ENCODE peak calls at places on chromosomes 3 and 15, in seven cellular contexts. T, G, M, Z, O, P and I are unnamed samples.

GRCh38 chr3:33658971-33659848 is 58.8 kb downstream of the CLASP2 start:
- DNase-seq in T (peak), G (peak), M (no peak), Z (no peak), O (peak), P (peak), I (peak)

GRCh38 chr3:13051066-13051465 is 22.2 kb downstream of the IQSEC1 start:
- DNase-seq in T (peak), G (no peak), M (no peak), Z (no peak), O (no peak), P (no peak), I (no peak)

GRCh38 chr3:1019157-1019556 is 73.7 kb upstream of the CNTN6 start:
- DNase-seq in T (no peak), G (no peak), M (no peak), Z (no peak), O (no peak), P (no peak), I (no peak)

GRCh38 chr3:11391172-11391879 is 119.1 kb downstream of the ATG7 start:
- DNase-seq in T (no peak), G (no peak), M (no peak), Z (no peak), O (no peak), P (no peak), I (no peak)

GRCh38 chr15:89332446-89332845 is 2.2 kb downstream of the POLG start:
- DNase-seq in T (peak), G (peak), M (no peak), Z (peak), O (no peak), P (peak), I (no peak)

GRCh38 chr3:58299839-58300516 is 6.1 kb upstream of the RPP14 start:
- DNase-seq in T (peak), G (peak), M (peak), Z (no peak), O (no peak), P (no peak), I (no peak)

GRCh38 chr15:37979597-37979996 is 45.2 kb downstream of the TMCO5A start:
- DNase-seq in T (peak), G (no peak), M (no peak), Z (no peak), O (no peak), P (no peak), I (no peak)

GRCh38 chr3:116341916-116342315 is 103.4 kb downstream of the LSAMP start:
- DNase-seq in T (no peak), G (no peak), M (no peak), Z (no peak), O (peak), P (no peak), I (no peak)

GRCh38 chr3:165549037-165549436 is 288.2 kb downstream of the BCHE start:
- DNase-seq in T (no peak), G (no peak), M (no peak), Z (no peak), O (no peak), P (no peak), I (no peak)

GRCh38 chr3:117734431-117734830 is 1024.9 kb downstream of the TUSC7 start:
- DNase-seq in T (no peak), G (no peak), M (no peak), Z (no peak), O (no peak), P (no peak), I (no peak)

GRCh38 chr15:38707802-38708671 is 143.4 kb upstream of the RASGRP1 start:
- DNase-seq in T (peak), G (peak), M (peak), Z (peak), O (no peak), P (peak), I (peak)

GRCh38 chr15:100686021-100686724 is 83.8 kb downstream of the ASB7 start:
- DNase-seq in T (no peak), G (no peak), M (no peak), Z (no peak), O (no peak), P (no peak), I (no peak)

DNA sequence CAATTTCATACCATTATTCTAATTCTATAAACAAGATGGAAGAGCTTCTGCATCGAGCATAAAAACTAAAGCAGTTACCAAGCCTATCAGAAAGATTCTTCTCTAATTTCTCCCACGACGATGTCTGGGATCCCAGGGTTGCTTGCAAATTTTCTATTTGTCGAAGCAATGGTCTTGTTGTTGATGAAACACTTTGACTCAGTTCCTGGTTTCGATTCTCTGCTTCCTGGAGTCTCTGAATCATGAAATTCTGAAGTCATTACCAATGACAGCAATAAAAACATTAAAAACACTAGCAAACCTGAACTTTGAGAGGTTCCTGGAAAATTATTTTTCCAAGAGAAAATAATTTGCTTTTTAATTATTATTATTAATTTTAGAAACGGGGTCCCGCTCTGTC is 18.7 kb downstream of the TMF1 start:
- DNase-seq in T (no peak), G (no peak), M (no peak), Z (no peak), O (no peak), P (no peak), I (no peak)
- TF ChIP-seq JUND in T (peak), G (no peak), M (no peak), Z (no peak), O (no peak), P (no peak), I (no peak)

GRCh38 chr3:148625991-148626390 is 71.7 kb upstream of the AGTR1 start:
- DNase-seq in T (no peak), G (no peak), M (no peak), Z (no peak), O (no peak), P (no peak), I (no peak)

GRCh38 chr3:148629006-148629405 is 68.7 kb upstream of the AGTR1 start:
- DNase-seq in T (no peak), G (no peak), M (no peak), Z (no peak), O (no peak), P (no peak), I (no peak)

GRCh38 chr3:148631124-148631903 is 66.4 kb upstream of the AGTR1 start:
- DNase-seq in T (no peak), G (peak), M (no peak), Z (no peak), O (no peak), P (no peak), I (no peak)
- TF ChIP-seq JUND in T (no peak), G (no peak), M (no peak), Z (no peak), O (no peak), P (no peak), I (no peak)

DNA sequence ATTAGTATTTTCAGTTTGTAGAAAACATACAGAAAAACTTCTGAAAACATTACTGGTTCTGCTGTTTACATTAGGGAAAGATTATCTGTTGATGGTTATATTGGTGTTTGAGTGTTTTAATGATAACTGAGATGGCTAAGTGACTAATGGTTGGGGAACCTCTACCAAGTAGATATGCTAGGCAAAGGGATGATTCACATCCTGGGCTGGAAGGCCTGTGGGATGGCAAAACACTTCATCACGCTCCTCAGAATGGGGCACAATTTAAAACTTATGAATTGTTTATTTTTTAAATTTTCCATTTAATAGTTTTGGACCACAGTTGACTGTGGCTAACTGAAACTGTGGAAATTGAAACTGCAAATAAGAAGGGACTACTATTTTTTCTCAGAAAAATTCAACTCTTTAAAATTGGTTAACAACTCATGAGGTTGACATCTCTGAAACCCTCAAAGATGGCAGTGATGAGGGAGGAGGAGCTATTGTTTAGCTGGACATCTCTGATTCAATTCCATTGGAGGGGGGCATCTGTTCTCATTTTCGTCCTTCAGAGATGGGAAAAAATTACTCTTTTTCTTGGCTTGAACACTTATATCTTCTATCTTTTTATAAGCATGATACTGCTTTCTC is 100.6 kb upstream of the ZBED2 start:
- DNase-seq in T (no peak), G (peak), M (no peak), Z (no peak), O (no peak), P (no peak), I (no peak)
- TF ChIP-seq JUND in T (peak), G (no peak), M (no peak), Z (peak), O (no peak), P (no peak), I (no peak)

GRCh38 chr3:193190387-193190786 is 50.6 kb upstream of the PLAAT1 start:
- DNase-seq in T (peak), G (peak), M (peak), Z (peak), O (no peak), P (peak), I (peak)
- TF ChIP-seq JUND in T (no peak), G (no peak), M (no peak), Z (no peak), O (no peak), P (no peak), I (no peak)

DNA sequence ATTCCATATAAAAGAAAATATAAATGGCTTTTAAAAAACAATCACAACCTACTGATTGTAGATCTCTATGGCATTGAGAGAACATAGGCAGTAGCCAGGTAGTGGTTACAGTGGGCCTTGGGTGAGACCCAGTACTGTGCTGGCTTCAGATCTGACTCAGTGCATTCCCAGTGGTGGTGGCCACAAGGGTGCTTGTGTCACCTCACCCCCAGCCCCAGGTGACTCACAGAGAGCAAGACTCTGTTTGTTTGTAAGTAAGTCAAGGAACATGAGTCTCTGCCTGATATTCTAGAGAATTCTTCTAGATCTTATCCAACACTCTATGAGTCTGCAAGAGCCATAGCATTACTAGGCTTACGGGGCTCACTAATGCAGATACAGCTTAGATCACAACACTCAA is 118.8 kb upstream of the AZI2 start:
- DNase-seq in T (no peak), G (no peak), M (no peak), Z (no peak), O (no peak), P (no peak), I (no peak)
- TF ChIP-seq JUND in T (no peak), G (no peak), M (no peak), Z (no peak), O (no peak), P (no peak), I (no peak)

GRCh38 chr3:157608006-157608405 is 104.8 kb upstream of the VEPH1 start:
- DNase-seq in T (no peak), G (no peak), M (no peak), Z (no peak), O (no peak), P (no peak), I (no peak)
- TF ChIP-seq JUND in T (no peak), G (no peak), M (no peak), Z (no peak), O (no peak), P (no peak), I (no peak)

DNA sequence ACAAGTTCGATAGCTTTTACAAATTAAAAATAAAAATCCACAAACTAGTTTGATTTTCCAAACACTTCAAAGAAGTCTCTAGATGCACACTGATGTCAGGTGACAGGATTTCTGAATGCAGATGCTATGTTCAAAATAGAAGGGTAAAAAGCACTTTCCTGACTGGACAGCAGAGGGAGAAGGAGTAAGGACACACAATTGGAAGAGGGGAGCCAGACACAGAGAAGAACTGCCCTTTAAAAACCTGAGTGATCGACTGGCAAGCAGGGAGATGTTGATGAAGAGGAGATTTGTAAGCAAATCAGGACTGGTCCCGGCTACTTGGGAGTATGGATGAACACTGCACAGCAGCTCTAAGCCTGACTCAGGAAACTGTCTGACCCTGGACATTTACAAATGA is 612.8 kb downstream of the MAGI1 start:
- DNase-seq in T (peak), G (peak), M (no peak), Z (no peak), O (no peak), P (no peak), I (peak)
- TF ChIP-seq JUND in T (no peak), G (no peak), M (no peak), Z (no peak), O (no peak), P (no peak), I (no peak)